ENCODE peak calls at places on chromosomes 1 and 21, in five cellular contexts. Q, M, B, C and X are unnamed samples.

GRCh38 chr1:109639841-109640184 is 16.1 kb upstream of the GSTM4 start:
- DNase-seq in Q (no peak), M (no peak), B (peak), C (no peak), X (no peak)

GRCh38 chr1:22975694-22976093 is 3.0 kb upstream of the LACTBL1 start:
- DNase-seq in Q (no peak), M (peak), B (no peak), C (no peak), X (no peak)

GRCh38 chr1:61448934-61449368 is 276.0 kb downstream of the TM2D1 start:
- DNase-seq in Q (no peak), M (peak), B (no peak), C (no peak), X (no peak)

GRCh38 chr1:77994117-77994516 is 10.6 kb upstream of the DNAJB4 start:
- DNase-seq in Q (no peak), M (no peak), B (no peak), C (no peak), X (no peak)

GRCh38 chr1:182338806-182339370 is 52.7 kb downstream of the GLUL start:
- DNase-seq in Q (no peak), M (no peak), B (no peak), C (no peak), X (no peak)

GRCh38 chr1:16628361-16629111 is 15.2 kb upstream of the NBPF1 start:
- DNase-seq in Q (peak), M (no peak), B (no peak), C (no peak), X (no peak)

GRCh38 chr1:238340989-238341388 is 450.3 kb upstream of the ZP4 start:
- DNase-seq in Q (no peak), M (peak), B (no peak), C (no peak), X (no peak)

GRCh38 chr21:28804089-28804670 is 188.5 kb downstream of the LTN1 start:
- DNase-seq in Q (no peak), M (no peak), B (no peak), C (no peak), X (no peak)

GRCh38 chr1:181062800-181063428 is 25.6 kb upstream of the IER5 start:
- DNase-seq in Q (no peak), M (no peak), B (no peak), C (no peak), X (peak)

GRCh38 chr1:161225178-161225533 is 704 bp upstream of the TOMM40L start:
- DNase-seq in Q (no peak), M (no peak), B (no peak), C (no peak), X (no peak)

GRCh38 chr1:28110555-28110954 is 22.1 kb upstream of the EYA3 start:
- DNase-seq in Q (no peak), M (peak), B (no peak), C (no peak), X (no peak)

GRCh38 chr1:24606296-24606605 is 36.9 kb upstream of the SRRM1 start:
- DNase-seq in Q (no peak), M (no peak), B (no peak), C (no peak), X (no peak)

GRCh38 chr1:172421974-172422604 is 1.6 kb downstream of the C1orf105 start:
- DNase-seq in Q (no peak), M (no peak), B (no peak), C (no peak), X (no peak)

GRCh38 chr1:245051349-245052221 is 103.2 kb upstream of the KIF26B start:
- DNase-seq in Q (peak), M (peak), B (peak), C (no peak), X (no peak)

GRCh38 chr1:38745476-38746410 is 113.8 kb downstream of the RRAGC start:
- DNase-seq in Q (no peak), M (peak), B (no peak), C (no peak), X (no peak)

GRCh38 chr1:22141493-22141892 is 1.4 kb downstream of the WNT4 start:
- DNase-seq in Q (no peak), M (no peak), B (no peak), C (no peak), X (no peak)

GRCh38 chr1:205571747-205572146 is 60.1 kb downstream of the ELK4 start:
- DNase-seq in Q (no peak), M (no peak), B (no peak), C (no peak), X (no peak)

GRCh38 chr1:39919545-39919944 is 17.8 kb upstream of the MYCL start:
- DNase-seq in Q (peak), M (peak), B (peak), C (peak), X (peak)

GRCh38 chr1:247430430-247430829 is 14.5 kb downstream of the NLRP3 start:
- DNase-seq in Q (no peak), M (no peak), B (no peak), C (no peak), X (no peak)

GRCh38 chr1:224828691-224829090 is 100.8 kb upstream of the DNAH14 start:
- DNase-seq in Q (no peak), M (peak), B (no peak), C (no peak), X (no peak)

GRCh38 chr1:208107817-208108608 is 136.2 kb downstream of the PLXNA2 start:
- DNase-seq in Q (no peak), M (peak), B (peak), C (peak), X (no peak)

GRCh38 chr1:205687242-205687641 is 6.9 kb upstream of the SLC45A3 start:
- DNase-seq in Q (no peak), M (no peak), B (no peak), C (no peak), X (no peak)

GRCh38 chr1:213690341-213690917 is 297.3 kb upstream of the PROX1 start:
- DNase-seq in Q (no peak), M (no peak), B (no peak), C (no peak), X (no peak)

GRCh38 chr1:78225153-78225552 is 179.4 kb downstream of the GIPC2 start:
- DNase-seq in Q (peak), M (no peak), B (no peak), C (no peak), X (no peak)

GRCh38 chr1:235434001-235434400 is 66.8 kb downstream of the TBCE start:
- DNase-seq in Q (peak), M (no peak), B (no peak), C (no peak), X (no peak)

GRCh38 chr1:26913754-26914619 is at the start of gene NR0B2:
- DNase-seq in Q (no peak), M (no peak), B (peak), C (peak), X (no peak)

GRCh38 chr1:234980224-234980656 is 148.4 kb downstream of the TOMM20 start:
- DNase-seq in Q (no peak), M (peak), B (no peak), C (no peak), X (no peak)

GRCh38 chr1:157240495-157241184 is 102.4 kb upstream of the ETV3 start:
- DNase-seq in Q (no peak), M (no peak), B (peak), C (no peak), X (no peak)

GRCh38 chr1:151494741-151495281 is 16.4 kb upstream of the CGN start:
- DNase-seq in Q (no peak), M (peak), B (peak), C (peak), X (no peak)

GRCh38 chr21:41715649-41716321 is 51.1 kb downstream of the RIPK4 start:
- DNase-seq in Q (peak), M (no peak), B (peak), C (peak), X (no peak)

GRCh38 chr1:161706483-161707347 is at the start of gene FCRLA:
- DNase-seq in Q (no peak), M (peak), B (peak), C (no peak), X (peak)

GRCh38 chr1:6117064-6117463 is 63.1 kb downstream of the CHD5 start:
- DNase-seq in Q (no peak), M (no peak), B (no peak), C (no peak), X (no peak)

GRCh38 chr1:165560834-165561233 is 17.0 kb downstream of the LRRC52 start:
- DNase-seq in Q (peak), M (no peak), B (no peak), C (no peak), X (no peak)

GRCh38 chr1:50417946-50418599 is 5.2 kb downstream of the DMRTA2 start:
- DNase-seq in Q (peak), M (no peak), B (no peak), C (no peak), X (no peak)

GRCh38 chr1:50420283-50420682 is 3.0 kb downstream of the DMRTA2 start:
- DNase-seq in Q (peak), M (no peak), B (no peak), C (no peak), X (no peak)

GRCh38 chr1:50419907-50420248 is 3.4 kb downstream of the DMRTA2 start:
- DNase-seq in Q (no peak), M (no peak), B (no peak), C (no peak), X (no peak)

GRCh38 chr1:50418600-50419109 is 4.6 kb downstream of the DMRTA2 start:
- DNase-seq in Q (peak), M (no peak), B (no peak), C (no peak), X (no peak)

DNA sequence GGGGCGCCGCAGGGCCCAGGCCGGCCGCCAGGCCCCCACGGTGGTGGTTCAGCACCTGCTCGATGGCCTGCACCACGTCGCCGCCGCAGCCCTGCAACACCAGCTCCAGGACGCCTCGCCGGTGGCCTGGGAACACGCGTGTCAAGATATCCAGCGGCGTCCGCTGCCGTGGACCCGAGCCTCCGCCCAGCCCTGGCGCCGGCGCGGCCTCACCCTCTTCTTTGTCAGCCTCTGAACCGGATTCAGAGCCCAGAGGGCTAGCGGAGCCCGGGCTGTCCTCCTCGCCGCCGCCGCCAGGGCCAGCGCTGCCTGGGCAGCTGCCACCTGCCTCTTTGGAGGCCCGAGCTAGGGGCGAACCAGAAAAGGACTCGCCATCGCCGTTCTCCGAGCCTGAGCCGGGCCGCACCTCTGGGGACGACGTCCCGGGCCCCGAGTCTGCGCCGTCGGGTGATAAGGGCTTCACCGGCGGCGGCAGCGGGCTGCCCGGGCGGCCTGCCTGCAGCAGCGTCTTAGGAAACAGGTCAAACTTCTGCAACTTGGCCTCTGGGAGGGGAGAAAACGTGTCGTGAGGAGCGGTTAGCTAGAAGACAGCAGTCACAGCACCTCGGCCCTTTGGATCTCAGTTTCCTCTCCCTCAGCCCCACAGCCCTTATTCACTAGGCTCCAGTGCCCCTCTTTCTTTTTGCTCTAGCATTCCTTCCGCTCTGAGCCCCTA is 3.9 kb downstream of the DMRTA2 start:
- DNase-seq in Q (peak), M (no peak), B (no peak), C (no peak), X (no peak)
- TF ChIP-seq EZH2 in Q (peak), M (peak), B (peak), C (no peak), X (no peak)

DNA sequence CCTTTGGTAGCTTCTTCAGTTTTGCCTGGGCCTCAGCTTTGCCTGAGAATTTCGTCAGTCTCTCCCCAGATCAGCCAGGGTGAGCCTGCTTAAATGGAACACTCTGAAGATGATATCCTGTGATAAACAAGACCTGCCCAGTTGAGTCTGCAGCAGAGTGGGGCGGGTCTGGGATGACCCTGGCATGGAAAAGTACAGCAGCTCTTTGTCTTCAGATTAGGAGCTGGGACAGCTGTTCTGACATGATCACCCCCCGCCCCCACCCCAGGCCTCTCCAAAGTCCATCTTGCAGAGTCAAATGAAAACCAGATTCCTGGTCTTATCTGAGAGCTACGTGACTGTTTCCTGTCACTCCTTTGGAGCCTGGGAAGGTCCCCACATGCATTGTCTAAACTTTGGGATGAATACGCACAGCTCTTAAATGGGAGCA is 2.2 kb upstream of the TMEM51 start:
- DNase-seq in Q (no peak), M (no peak), B (peak), C (no peak), X (no peak)
- H3K27ac ChIP-seq in Q (no peak), M (no peak), B (peak), C (no peak), X (no peak)

DNA sequence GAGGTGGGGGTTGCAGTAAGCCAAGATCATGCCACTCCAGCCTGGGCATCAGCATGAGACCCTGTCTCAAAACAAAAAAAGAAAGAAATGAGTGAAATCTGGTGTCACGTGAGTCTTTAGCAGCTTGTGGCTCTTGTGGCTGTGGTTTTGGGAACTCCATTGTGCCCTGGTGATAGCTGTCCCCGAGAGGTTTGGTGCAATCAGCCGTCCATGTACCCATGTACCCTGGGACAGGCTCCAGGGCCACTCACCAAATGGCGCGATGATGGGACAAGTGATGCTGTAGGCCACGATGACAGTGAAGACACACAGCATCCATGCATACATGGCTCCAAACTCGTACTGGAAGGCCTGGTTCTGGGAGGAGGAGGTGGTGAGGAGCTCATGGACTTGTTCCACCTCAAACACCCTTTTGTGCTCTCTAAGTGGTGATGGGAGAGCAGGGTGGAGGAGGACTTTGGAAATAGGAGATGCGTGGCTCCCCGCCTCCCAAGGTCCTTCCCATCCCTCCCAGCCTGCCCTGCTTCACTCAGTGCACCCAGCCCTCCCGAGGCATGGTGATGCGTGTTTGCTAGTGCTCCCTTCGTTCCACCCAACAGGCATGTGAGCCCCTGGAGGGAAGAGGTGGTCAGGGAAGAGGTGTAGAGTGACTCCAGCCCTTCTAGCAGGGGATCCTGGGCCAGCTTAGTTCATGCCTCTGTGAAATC is 29.6 kb downstream of the TMEM63A start:
- DNase-seq in Q (no peak), M (no peak), B (no peak), C (no peak), X (no peak)
- TF ChIP-seq CTCF in Q (no peak), M (no peak), B (no peak), C (no peak), X (no peak)

GRCh38 chr1:119000371-119001180 is 12.4 kb upstream of the TBX15 start:
- DNase-seq in Q (peak), M (no peak), B (no peak), C (no peak), X (no peak)
- TF ChIP-seq EZH2 in Q (peak), M (peak), B (peak), C (no peak), X (no peak)

DNA sequence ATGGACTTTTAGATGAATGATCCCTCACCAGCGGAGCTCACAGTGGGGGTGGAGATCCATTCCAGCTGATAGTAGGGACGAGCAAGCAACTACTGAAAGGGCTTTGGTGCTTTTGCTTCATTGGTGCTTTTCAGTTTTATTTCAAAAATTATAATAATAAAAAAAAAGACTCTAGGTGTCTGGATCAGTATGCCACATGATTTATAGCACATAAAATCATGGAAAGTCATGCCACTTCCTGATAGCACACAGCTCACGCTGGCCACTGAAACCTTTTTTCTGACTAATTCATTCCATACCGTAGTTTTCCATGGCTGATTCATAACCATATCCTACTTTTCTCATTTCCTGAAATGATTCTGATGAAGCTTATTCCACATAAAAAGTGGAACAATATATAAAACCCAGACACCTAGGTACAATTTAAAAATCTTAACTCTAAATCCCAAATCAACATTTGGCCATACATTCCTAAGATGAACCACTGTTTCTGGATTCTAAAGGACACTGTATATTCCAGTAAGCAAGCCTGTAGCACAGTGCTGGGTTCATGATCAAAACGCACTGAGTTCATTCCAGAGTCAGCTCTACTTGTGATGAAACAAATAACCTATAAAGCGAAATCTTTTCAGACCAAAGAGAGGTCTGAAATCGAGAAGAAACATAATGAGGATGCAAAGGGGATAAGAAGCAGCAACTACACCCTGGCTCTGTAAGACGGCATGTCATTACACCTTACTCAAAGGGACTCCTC is 41.4 kb upstream of the KCNE1 start:
- DNase-seq in Q (no peak), M (peak), B (no peak), C (no peak), X (no peak)
- H3K27ac ChIP-seq in Q (no peak), M (peak), B (peak), C (peak), X (peak)

GRCh38 chr21:43188181-43188580 is 19.4 kb downstream of the CRYAA start:
- DNase-seq in Q (no peak), M (no peak), B (no peak), C (no peak), X (no peak)

GRCh38 chr21:43189936-43190335 is 21.1 kb downstream of the CRYAA start:
- DNase-seq in Q (no peak), M (no peak), B (no peak), C (no peak), X (no peak)

GRCh38 chr21:43190544-43191340 is 21.9 kb downstream of the CRYAA start:
- DNase-seq in Q (no peak), M (no peak), B (no peak), C (no peak), X (no peak)

GRCh38 chr21:43187715-43188114 is 18.9 kb downstream of the CRYAA start:
- DNase-seq in Q (no peak), M (no peak), B (no peak), C (no peak), X (no peak)

DNA sequence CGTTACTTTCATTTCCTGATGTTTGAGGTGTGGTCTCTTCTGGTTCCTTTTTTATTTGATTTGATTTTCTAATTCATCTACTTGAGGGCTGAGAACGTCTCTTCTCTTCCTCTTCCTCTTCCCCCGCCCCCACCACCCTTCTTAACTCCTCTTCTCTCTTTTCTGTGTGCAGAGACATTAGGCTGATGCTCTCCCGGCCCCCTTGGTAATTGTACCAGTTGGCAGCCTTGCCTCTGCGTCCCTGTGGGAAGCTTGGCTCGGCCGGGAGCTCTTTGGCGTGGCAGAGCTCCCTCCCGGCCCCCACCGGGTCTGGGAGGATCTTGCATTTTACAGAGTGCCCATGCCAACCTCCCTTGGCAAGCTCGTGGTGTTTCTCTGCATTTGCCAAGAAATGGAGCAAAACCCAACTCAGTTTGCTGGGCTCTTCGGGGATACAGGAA is 19.9 kb downstream of the CRYAA start:
- DNase-seq in Q (no peak), M (no peak), B (no peak), C (no peak), X (no peak)
- TF ChIP-seq CTCF in Q (no peak), M (no peak), B (no peak), C (no peak), X (no peak)